ENCODE peak calls at places on chromosomes 2 and 18, in nine cellular contexts. One of them, this sample, is unnamed.
A peak's percentile ranks its signal among the peaks of the same experiment; 100 is the strongest.

GRCh38 chr2:239461551-239462515 is 61.0 kb upstream of the HDAC4 start:
- DNase-seq in MCF 10A: peak; percentile 38
- DNase-seq in smooth muscle cell of the brain vasculature: peak; percentile 33
- DNase-seq in amniotic stem cell: no peak
- DNase-seq in GM06990: no peak
- DNase-seq in stimulated activated naive CD8-positive, alpha-beta T cell treated with anti-CD3 and anti-CD28 coated beads, Interleukin-15, Interleukin-2, amounts not matched to agents 100 U/mL and 50 U/mL, for 24 hours: no peak
- DNase-seq in foreskin keratinocyte: no peak
- DNase-seq in EH: no peak
- DNase-seq in anterior cingulate cortex: no peak
- DNase-seq in this sample: no peak

GRCh38 chr2:216545359-216545758 is 46.7 kb downstream of the RPL37A start:
- DNase-seq in stimulated activated naive CD8-positive, alpha-beta T cell treated with anti-CD3 and anti-CD28 coated beads, Interleukin-15, Interleukin-2, amounts not matched to agents 100 U/mL and 50 U/mL, for 24 hours: no peak
- DNase-seq in GM06990: no peak
- DNase-seq in anterior cingulate cortex: no peak
- DNase-seq in MCF 10A: no peak
- DNase-seq in amniotic stem cell: no peak
- DNase-seq in smooth muscle cell of the brain vasculature: no peak
- DNase-seq in EH: peak; percentile 74
- DNase-seq in foreskin keratinocyte: no peak
- DNase-seq in this sample: no peak

GRCh38 chr18:35495821-35496368 is 1.9 kb downstream of the INO80C start:
- DNase-seq in GM06990: no peak
- DNase-seq in MCF 10A: no peak
- DNase-seq in smooth muscle cell of the brain vasculature: no peak
- DNase-seq in foreskin keratinocyte: no peak
- DNase-seq in EH: no peak
- DNase-seq in amniotic stem cell: no peak
- DNase-seq in anterior cingulate cortex: no peak
- DNase-seq in stimulated activated naive CD8-positive, alpha-beta T cell treated with anti-CD3 and anti-CD28 coated beads, Interleukin-15, Interleukin-2, amounts not matched to agents 100 U/mL and 50 U/mL, for 24 hours: no peak
- DNase-seq in this sample: no peak

GRCh38 chr2:170411660-170412059 is 233.7 kb downstream of the MYO3B start:
- DNase-seq in MCF 10A: no peak
- DNase-seq in amniotic stem cell: no peak
- DNase-seq in foreskin keratinocyte: no peak
- DNase-seq in anterior cingulate cortex: no peak
- DNase-seq in stimulated activated naive CD8-positive, alpha-beta T cell treated with anti-CD3 and anti-CD28 coated beads, Interleukin-15, Interleukin-2, amounts not matched to agents 100 U/mL and 50 U/mL, for 24 hours: no peak
- DNase-seq in EH: no peak
- DNase-seq in smooth muscle cell of the brain vasculature: no peak
- DNase-seq in GM06990: no peak
- DNase-seq in this sample: no peak

GRCh38 chr2:233413529-233414272 is 59.4 kb downstream of the DGKD start:
- DNase-seq in smooth muscle cell of the brain vasculature: no peak
- DNase-seq in amniotic stem cell: peak; percentile 82
- DNase-seq in GM06990: no peak
- DNase-seq in MCF 10A: peak; percentile 93
- DNase-seq in foreskin keratinocyte: peak; percentile 42
- DNase-seq in anterior cingulate cortex: peak; percentile 20
- DNase-seq in EH: peak; percentile 74
- DNase-seq in stimulated activated naive CD8-positive, alpha-beta T cell treated with anti-CD3 and anti-CD28 coated beads, Interleukin-15, Interleukin-2, amounts not matched to agents 100 U/mL and 50 U/mL, for 24 hours: peak; percentile 78
- DNase-seq in this sample: no peak

GRCh38 chr2:48755473-48755872 is at the start of gene LHCGR:
- DNase-seq in foreskin keratinocyte: no peak
- DNase-seq in stimulated activated naive CD8-positive, alpha-beta T cell treated with anti-CD3 and anti-CD28 coated beads, Interleukin-15, Interleukin-2, amounts not matched to agents 100 U/mL and 50 U/mL, for 24 hours: no peak
- DNase-seq in smooth muscle cell of the brain vasculature: no peak
- DNase-seq in MCF 10A: no peak
- DNase-seq in anterior cingulate cortex: no peak
- DNase-seq in EH: no peak
- DNase-seq in amniotic stem cell: no peak
- DNase-seq in GM06990: no peak
- DNase-seq in this sample: peak; percentile 39

GRCh38 chr18:54127759-54128378 is 96.6 kb downstream of the MBD2 start:
- DNase-seq in stimulated activated naive CD8-positive, alpha-beta T cell treated with anti-CD3 and anti-CD28 coated beads, Interleukin-15, Interleukin-2, amounts not matched to agents 100 U/mL and 50 U/mL, for 24 hours: peak; percentile 19
- DNase-seq in MCF 10A: peak; percentile 67
- DNase-seq in smooth muscle cell of the brain vasculature: no peak
- DNase-seq in anterior cingulate cortex: peak; percentile 16
- DNase-seq in foreskin keratinocyte: no peak
- DNase-seq in EH: peak; percentile 68
- DNase-seq in GM06990: no peak
- DNase-seq in amniotic stem cell: peak; percentile 54
- DNase-seq in this sample: peak; percentile 63

GRCh38 chr2:70607121-70607551 is 53.5 kb upstream of the TGFA start:
- DNase-seq in GM06990: no peak
- DNase-seq in MCF 10A: peak; percentile 85
- DNase-seq in smooth muscle cell of the brain vasculature: no peak
- DNase-seq in amniotic stem cell: no peak
- DNase-seq in anterior cingulate cortex: no peak
- DNase-seq in foreskin keratinocyte: peak; percentile 73
- DNase-seq in stimulated activated naive CD8-positive, alpha-beta T cell treated with anti-CD3 and anti-CD28 coated beads, Interleukin-15, Interleukin-2, amounts not matched to agents 100 U/mL and 50 U/mL, for 24 hours: no peak
- DNase-seq in EH: no peak
- DNase-seq in this sample: no peak

GRCh38 chr2:205675861-205676516 is 6.3 kb upstream of the NRP2 start:
- DNase-seq in foreskin keratinocyte: no peak
- DNase-seq in EH: peak; percentile 82
- DNase-seq in amniotic stem cell: peak; percentile 67
- DNase-seq in anterior cingulate cortex: no peak
- DNase-seq in smooth muscle cell of the brain vasculature: peak; percentile 51
- DNase-seq in GM06990: no peak
- DNase-seq in stimulated activated naive CD8-positive, alpha-beta T cell treated with anti-CD3 and anti-CD28 coated beads, Interleukin-15, Interleukin-2, amounts not matched to agents 100 U/mL and 50 U/mL, for 24 hours: no peak
- DNase-seq in MCF 10A: peak; percentile 74
- DNase-seq in this sample: peak; percentile 37

GRCh38 chr2:59180111-59180510 is 939.0 kb upstream of the FANCL start:
- DNase-seq in smooth muscle cell of the brain vasculature: no peak
- DNase-seq in foreskin keratinocyte: no peak
- DNase-seq in amniotic stem cell: no peak
- DNase-seq in stimulated activated naive CD8-positive, alpha-beta T cell treated with anti-CD3 and anti-CD28 coated beads, Interleukin-15, Interleukin-2, amounts not matched to agents 100 U/mL and 50 U/mL, for 24 hours: no peak
- DNase-seq in EH: no peak
- DNase-seq in anterior cingulate cortex: no peak
- DNase-seq in GM06990: no peak
- DNase-seq in MCF 10A: no peak
- DNase-seq in this sample: no peak

GRCh38 chr2:187986392-187987105 is 305.1 kb upstream of the GULP1 start:
- DNase-seq in EH: peak; percentile 42
- DNase-seq in foreskin keratinocyte: peak; percentile 93
- DNase-seq in amniotic stem cell: no peak
- DNase-seq in anterior cingulate cortex: no peak
- DNase-seq in stimulated activated naive CD8-positive, alpha-beta T cell treated with anti-CD3 and anti-CD28 coated beads, Interleukin-15, Interleukin-2, amounts not matched to agents 100 U/mL and 50 U/mL, for 24 hours: no peak
- DNase-seq in smooth muscle cell of the brain vasculature: no peak
- DNase-seq in GM06990: no peak
- DNase-seq in MCF 10A: no peak
- DNase-seq in this sample: no peak

GRCh38 chr18:5895886-5896740 is 791 bp upstream of the TMEM200C start:
- DNase-seq in MCF 10A: no peak
- DNase-seq in GM06990: peak; percentile 18
- DNase-seq in stimulated activated naive CD8-positive, alpha-beta T cell treated with anti-CD3 and anti-CD28 coated beads, Interleukin-15, Interleukin-2, amounts not matched to agents 100 U/mL and 50 U/mL, for 24 hours: peak; percentile 6
- DNase-seq in foreskin keratinocyte: no peak
- DNase-seq in smooth muscle cell of the brain vasculature: no peak
- DNase-seq in amniotic stem cell: no peak
- DNase-seq in anterior cingulate cortex: peak; percentile 17
- DNase-seq in EH: no peak
- DNase-seq in this sample: peak; percentile 59

GRCh38 chr2:181937473-181937872 is 45.9 kb downstream of the ITPRID2 start:
- DNase-seq in smooth muscle cell of the brain vasculature: no peak
- DNase-seq in amniotic stem cell: no peak
- DNase-seq in foreskin keratinocyte: no peak
- DNase-seq in anterior cingulate cortex: no peak
- DNase-seq in MCF 10A: no peak
- DNase-seq in EH: peak; percentile 54
- DNase-seq in stimulated activated naive CD8-positive, alpha-beta T cell treated with anti-CD3 and anti-CD28 coated beads, Interleukin-15, Interleukin-2, amounts not matched to agents 100 U/mL and 50 U/mL, for 24 hours: no peak
- DNase-seq in GM06990: no peak
- DNase-seq in this sample: no peak

GRCh38 chr18:64276736-64277135 is 127.8 kb upstream of the LINC00305 start:
- DNase-seq in amniotic stem cell: no peak
- DNase-seq in smooth muscle cell of the brain vasculature: no peak
- DNase-seq in MCF 10A: no peak
- DNase-seq in stimulated activated naive CD8-positive, alpha-beta T cell treated with anti-CD3 and anti-CD28 coated beads, Interleukin-15, Interleukin-2, amounts not matched to agents 100 U/mL and 50 U/mL, for 24 hours: no peak
- DNase-seq in foreskin keratinocyte: no peak
- DNase-seq in EH: no peak
- DNase-seq in anterior cingulate cortex: no peak
- DNase-seq in GM06990: no peak
- DNase-seq in this sample: peak; percentile 27

This sample was measured in endothelial cell.